ENCODE peak calls at places on chromosomes 12 and 14, in ten cellular contexts. One of them, this sample, is unnamed.

GRCh38 chr14:53882684-53883083 is 73.9 kb downstream of the BMP4 start:
- DNase-seq in stimulated activated CD4-positive, alpha-beta T cell treated with anti-CD3 and anti-CD28 coated beads, TNF-alpha, amount 100 ng/mL, for 1 hour: no peak
- DNase-seq in neural crest cell: no peak
- DNase-seq in choroid plexus epithelial cell: no peak
- DNase-seq in transverse colon: no peak
- DNase-seq in sigmoid colon: no peak
- DNase-seq in heart left ventricle: no peak
- DNase-seq in NCI-H1694: no peak
- DNase-seq in stimulated activated CD8-positive, alpha-beta memory T cell treated with anti-CD3 and anti-CD28 coated beads, Interleukin-2, amount 100 ng/mL, for 48 hours: no peak
- DNase-seq in mucosa of gallbladder: no peak
- DNase-seq in this sample: no peak

GRCh38 chr14:38339704-38340103 is 83.8 kb upstream of the CLEC14A start:
- DNase-seq in stimulated activated CD4-positive, alpha-beta T cell treated with anti-CD3 and anti-CD28 coated beads, TNF-alpha, amount 100 ng/mL, for 1 hour: no peak
- DNase-seq in neural crest cell: no peak
- DNase-seq in choroid plexus epithelial cell: peak
- DNase-seq in transverse colon: no peak
- DNase-seq in sigmoid colon: no peak
- DNase-seq in heart left ventricle: no peak
- DNase-seq in NCI-H1694: no peak
- DNase-seq in stimulated activated CD8-positive, alpha-beta memory T cell treated with anti-CD3 and anti-CD28 coated beads, Interleukin-2, amount 100 ng/mL, for 48 hours: no peak
- DNase-seq in mucosa of gallbladder: no peak
- DNase-seq in this sample: no peak

GRCh38 chr12:94779520-94779919 is 129.2 kb upstream of the TMCC3 start:
- DNase-seq in stimulated activated CD4-positive, alpha-beta T cell treated with anti-CD3 and anti-CD28 coated beads, TNF-alpha, amount 100 ng/mL, for 1 hour: no peak
- DNase-seq in neural crest cell: no peak
- DNase-seq in choroid plexus epithelial cell: peak
- DNase-seq in transverse colon: no peak
- DNase-seq in sigmoid colon: no peak
- DNase-seq in heart left ventricle: no peak
- DNase-seq in NCI-H1694: no peak
- DNase-seq in stimulated activated CD8-positive, alpha-beta memory T cell treated with anti-CD3 and anti-CD28 coated beads, Interleukin-2, amount 100 ng/mL, for 48 hours: no peak
- DNase-seq in mucosa of gallbladder: no peak
- DNase-seq in this sample: no peak

GRCh38 chr12:51186465-51186864 is 13.5 kb upstream of the TFCP2 start:
- DNase-seq in stimulated activated CD4-positive, alpha-beta T cell treated with anti-CD3 and anti-CD28 coated beads, TNF-alpha, amount 100 ng/mL, for 1 hour: no peak
- DNase-seq in neural crest cell: no peak
- DNase-seq in choroid plexus epithelial cell: no peak
- DNase-seq in transverse colon: no peak
- DNase-seq in sigmoid colon: peak
- DNase-seq in heart left ventricle: no peak
- DNase-seq in NCI-H1694: no peak
- DNase-seq in stimulated activated CD8-positive, alpha-beta memory T cell treated with anti-CD3 and anti-CD28 coated beads, Interleukin-2, amount 100 ng/mL, for 48 hours: no peak
- DNase-seq in mucosa of gallbladder: no peak
- DNase-seq in this sample: no peak

GRCh38 chr12:113134521-113134951 is 1.0 kb downstream of the RASAL1 start:
- DNase-seq in stimulated activated CD4-positive, alpha-beta T cell treated with anti-CD3 and anti-CD28 coated beads, TNF-alpha, amount 100 ng/mL, for 1 hour: no peak
- DNase-seq in neural crest cell: no peak
- DNase-seq in choroid plexus epithelial cell: no peak
- DNase-seq in transverse colon: no peak
- DNase-seq in sigmoid colon: no peak
- DNase-seq in heart left ventricle: no peak
- DNase-seq in NCI-H1694: no peak
- DNase-seq in stimulated activated CD8-positive, alpha-beta memory T cell treated with anti-CD3 and anti-CD28 coated beads, Interleukin-2, amount 100 ng/mL, for 48 hours: no peak
- DNase-seq in mucosa of gallbladder: no peak
- DNase-seq in this sample: no peak

GRCh38 chr12:132955094-132955932 is 793 bp downstream of the ZNF605 start:
- DNase-seq in stimulated activated CD4-positive, alpha-beta T cell treated with anti-CD3 and anti-CD28 coated beads, TNF-alpha, amount 100 ng/mL, for 1 hour: no peak
- DNase-seq in neural crest cell: peak
- DNase-seq in choroid plexus epithelial cell: peak
- DNase-seq in transverse colon: peak
- DNase-seq in sigmoid colon: peak
- DNase-seq in heart left ventricle: peak
- DNase-seq in NCI-H1694: no peak
- DNase-seq in stimulated activated CD8-positive, alpha-beta memory T cell treated with anti-CD3 and anti-CD28 coated beads, Interleukin-2, amount 100 ng/mL, for 48 hours: no peak
- DNase-seq in mucosa of gallbladder: peak
- DNase-seq in this sample: peak

GRCh38 chr14:89534896-89535615 is 118.0 kb upstream of the FOXN3 start:
- DNase-seq in stimulated activated CD4-positive, alpha-beta T cell treated with anti-CD3 and anti-CD28 coated beads, TNF-alpha, amount 100 ng/mL, for 1 hour: no peak
- DNase-seq in neural crest cell: no peak
- DNase-seq in choroid plexus epithelial cell: peak
- DNase-seq in transverse colon: no peak
- DNase-seq in sigmoid colon: no peak
- DNase-seq in heart left ventricle: no peak
- DNase-seq in NCI-H1694: no peak
- DNase-seq in stimulated activated CD8-positive, alpha-beta memory T cell treated with anti-CD3 and anti-CD28 coated beads, Interleukin-2, amount 100 ng/mL, for 48 hours: no peak
- DNase-seq in mucosa of gallbladder: no peak
- DNase-seq in this sample: no peak

GRCh38 chr12:6527711-6528110 is 6.6 kb upstream of the GAPDH start:
- DNase-seq in stimulated activated CD4-positive, alpha-beta T cell treated with anti-CD3 and anti-CD28 coated beads, TNF-alpha, amount 100 ng/mL, for 1 hour: no peak
- DNase-seq in neural crest cell: no peak
- DNase-seq in choroid plexus epithelial cell: no peak
- DNase-seq in transverse colon: no peak
- DNase-seq in sigmoid colon: no peak
- DNase-seq in heart left ventricle: no peak
- DNase-seq in NCI-H1694: no peak
- DNase-seq in stimulated activated CD8-positive, alpha-beta memory T cell treated with anti-CD3 and anti-CD28 coated beads, Interleukin-2, amount 100 ng/mL, for 48 hours: no peak
- DNase-seq in mucosa of gallbladder: no peak
- DNase-seq in this sample: no peak

GRCh38 chr12:27577688-27578087 is 53.7 kb downstream of the PPFIBP1 start:
- DNase-seq in stimulated activated CD4-positive, alpha-beta T cell treated with anti-CD3 and anti-CD28 coated beads, TNF-alpha, amount 100 ng/mL, for 1 hour: no peak
- DNase-seq in neural crest cell: no peak
- DNase-seq in choroid plexus epithelial cell: no peak
- DNase-seq in transverse colon: no peak
- DNase-seq in sigmoid colon: no peak
- DNase-seq in heart left ventricle: no peak
- DNase-seq in NCI-H1694: no peak
- DNase-seq in stimulated activated CD8-positive, alpha-beta memory T cell treated with anti-CD3 and anti-CD28 coated beads, Interleukin-2, amount 100 ng/mL, for 48 hours: no peak
- DNase-seq in mucosa of gallbladder: no peak
- DNase-seq in this sample: no peak

GRCh38 chr14:103499709-103500108 is 22.9 kb downstream of the CKB start:
- DNase-seq in stimulated activated CD4-positive, alpha-beta T cell treated with anti-CD3 and anti-CD28 coated beads, TNF-alpha, amount 100 ng/mL, for 1 hour: no peak
- DNase-seq in neural crest cell: no peak
- DNase-seq in choroid plexus epithelial cell: no peak
- DNase-seq in transverse colon: no peak
- DNase-seq in sigmoid colon: no peak
- DNase-seq in heart left ventricle: no peak
- DNase-seq in NCI-H1694: no peak
- DNase-seq in stimulated activated CD8-positive, alpha-beta memory T cell treated with anti-CD3 and anti-CD28 coated beads, Interleukin-2, amount 100 ng/mL, for 48 hours: no peak
- DNase-seq in mucosa of gallbladder: no peak
- DNase-seq in this sample: no peak

GRCh38 chr12:66500094-66500493 is 178.8 kb downstream of the GRIP1 start:
- DNase-seq in stimulated activated CD4-positive, alpha-beta T cell treated with anti-CD3 and anti-CD28 coated beads, TNF-alpha, amount 100 ng/mL, for 1 hour: no peak
- DNase-seq in neural crest cell: no peak
- DNase-seq in choroid plexus epithelial cell: no peak
- DNase-seq in transverse colon: no peak
- DNase-seq in sigmoid colon: no peak
- DNase-seq in heart left ventricle: no peak
- DNase-seq in NCI-H1694: no peak
- DNase-seq in stimulated activated CD8-positive, alpha-beta memory T cell treated with anti-CD3 and anti-CD28 coated beads, Interleukin-2, amount 100 ng/mL, for 48 hours: no peak
- DNase-seq in mucosa of gallbladder: no peak
- DNase-seq in this sample: no peak

GRCh38 chr12:91326043-91327027 is 143.7 kb upstream of the DCN start:
- DNase-seq in stimulated activated CD4-positive, alpha-beta T cell treated with anti-CD3 and anti-CD28 coated beads, TNF-alpha, amount 100 ng/mL, for 1 hour: no peak
- DNase-seq in neural crest cell: peak
- DNase-seq in choroid plexus epithelial cell: peak
- DNase-seq in transverse colon: peak
- DNase-seq in sigmoid colon: peak
- DNase-seq in heart left ventricle: peak
- DNase-seq in NCI-H1694: peak
- DNase-seq in stimulated activated CD8-positive, alpha-beta memory T cell treated with anti-CD3 and anti-CD28 coated beads, Interleukin-2, amount 100 ng/mL, for 48 hours: no peak
- DNase-seq in mucosa of gallbladder: peak
- DNase-seq in this sample: peak

GRCh38 chr12:122888232-122888752 is 7.6 kb downstream of the VPS37B start:
- DNase-seq in stimulated activated CD4-positive, alpha-beta T cell treated with anti-CD3 and anti-CD28 coated beads, TNF-alpha, amount 100 ng/mL, for 1 hour: peak
- DNase-seq in neural crest cell: no peak
- DNase-seq in choroid plexus epithelial cell: peak
- DNase-seq in transverse colon: peak
- DNase-seq in sigmoid colon: no peak
- DNase-seq in heart left ventricle: no peak
- DNase-seq in NCI-H1694: no peak
- DNase-seq in stimulated activated CD8-positive, alpha-beta memory T cell treated with anti-CD3 and anti-CD28 coated beads, Interleukin-2, amount 100 ng/mL, for 48 hours: no peak
- DNase-seq in mucosa of gallbladder: peak
- DNase-seq in this sample: no peak

GRCh38 chr14:64220466-64220865 is 73.7 kb downstream of the ESR2 start:
- DNase-seq in stimulated activated CD4-positive, alpha-beta T cell treated with anti-CD3 and anti-CD28 coated beads, TNF-alpha, amount 100 ng/mL, for 1 hour: no peak
- DNase-seq in neural crest cell: no peak
- DNase-seq in choroid plexus epithelial cell: no peak
- DNase-seq in transverse colon: no peak
- DNase-seq in sigmoid colon: peak
- DNase-seq in heart left ventricle: peak
- DNase-seq in NCI-H1694: peak
- DNase-seq in stimulated activated CD8-positive, alpha-beta memory T cell treated with anti-CD3 and anti-CD28 coated beads, Interleukin-2, amount 100 ng/mL, for 48 hours: no peak
- DNase-seq in mucosa of gallbladder: peak
- DNase-seq in this sample: peak

GRCh38 chr12:118986043-118986442 is 4.7 kb downstream of the SRRM4 start:
- DNase-seq in stimulated activated CD4-positive, alpha-beta T cell treated with anti-CD3 and anti-CD28 coated beads, TNF-alpha, amount 100 ng/mL, for 1 hour: no peak
- DNase-seq in neural crest cell: no peak
- DNase-seq in choroid plexus epithelial cell: no peak
- DNase-seq in transverse colon: no peak
- DNase-seq in sigmoid colon: no peak
- DNase-seq in heart left ventricle: no peak
- DNase-seq in NCI-H1694: no peak
- DNase-seq in stimulated activated CD8-positive, alpha-beta memory T cell treated with anti-CD3 and anti-CD28 coated beads, Interleukin-2, amount 100 ng/mL, for 48 hours: no peak
- DNase-seq in mucosa of gallbladder: no peak
- DNase-seq in this sample: no peak

GRCh38 chr12:26740991-26741390 is 92.0 kb downstream of the ITPR2 start:
- DNase-seq in stimulated activated CD4-positive, alpha-beta T cell treated with anti-CD3 and anti-CD28 coated beads, TNF-alpha, amount 100 ng/mL, for 1 hour: no peak
- DNase-seq in neural crest cell: no peak
- DNase-seq in choroid plexus epithelial cell: no peak
- DNase-seq in transverse colon: no peak
- DNase-seq in sigmoid colon: no peak
- DNase-seq in heart left ventricle: no peak
- DNase-seq in NCI-H1694: no peak
- DNase-seq in stimulated activated CD8-positive, alpha-beta memory T cell treated with anti-CD3 and anti-CD28 coated beads, Interleukin-2, amount 100 ng/mL, for 48 hours: no peak
- DNase-seq in mucosa of gallbladder: no peak
- DNase-seq in this sample: peak

GRCh38 chr14:95238674-95239313 is 80.9 kb downstream of the CLMN start:
- DNase-seq in stimulated activated CD4-positive, alpha-beta T cell treated with anti-CD3 and anti-CD28 coated beads, TNF-alpha, amount 100 ng/mL, for 1 hour: no peak
- DNase-seq in neural crest cell: no peak
- DNase-seq in choroid plexus epithelial cell: no peak
- DNase-seq in transverse colon: no peak
- DNase-seq in sigmoid colon: no peak
- DNase-seq in heart left ventricle: no peak
- DNase-seq in NCI-H1694: no peak
- DNase-seq in stimulated activated CD8-positive, alpha-beta memory T cell treated with anti-CD3 and anti-CD28 coated beads, Interleukin-2, amount 100 ng/mL, for 48 hours: no peak
- DNase-seq in mucosa of gallbladder: no peak
- DNase-seq in this sample: no peak